ENCODE peak calls at places on chromosomes 13 and 19, in six cellular contexts. R, D, P, M, N and L are unnamed samples.

GRCh38 chr13:39836038-39836437 is 180.6 kb downstream of the COG6 start:
- DNase-seq in R (no peak), D (no peak), P (no peak), M (no peak), N (no peak), L (no peak)

GRCh38 chr19:43725468-43725867 is 9.6 kb downstream of the IRGC start:
- DNase-seq in R (no peak), D (no peak), P (no peak), M (no peak), N (no peak), L (no peak)

GRCh38 chr13:45522571-45522970 is 57.8 kb downstream of the COG3 start:
- DNase-seq in R (no peak), D (no peak), P (no peak), M (no peak), N (no peak), L (no peak)

GRCh38 chr13:29922281-29922821 is 71.9 kb upstream of the UBL3 start:
- DNase-seq in R (no peak), D (no peak), P (no peak), M (no peak), N (no peak), L (no peak)

GRCh38 chr19:29031216-29031615 is 181.7 kb downstream of the UQCRFS1 start:
- DNase-seq in R (no peak), D (no peak), P (no peak), M (no peak), N (no peak), L (no peak)

GRCh38 chr19:33420821-33421220 is 47.3 kb downstream of the CEBPG start:
- DNase-seq in R (no peak), D (no peak), P (no peak), M (no peak), N (no peak), L (no peak)

GRCh38 chr13:54206601-54207000 is 1178.0 kb downstream of the OLFM4 start:
- DNase-seq in R (no peak), D (no peak), P (no peak), M (no peak), N (no peak), L (no peak)

GRCh38 chr13:49836516-49836915 is 44.0 kb upstream of the KPNA3 start:
- DNase-seq in R (no peak), D (peak), P (no peak), M (no peak), N (no peak), L (no peak)

GRCh38 chr19:55546822-55547614 is 1.7 kb upstream of the SBK3 start:
- DNase-seq in R (no peak), D (peak), P (peak), M (peak), N (peak), L (peak)

GRCh38 chr13:46830405-46831005 is 33.5 kb upstream of the ESD start:
- DNase-seq in R (no peak), D (no peak), P (no peak), M (no peak), N (no peak), L (no peak)

GRCh38 chr13:46648166-46648607 is 95.2 kb downstream of the LRCH1 start:
- DNase-seq in R (no peak), D (peak), P (no peak), M (no peak), N (peak), L (no peak)

GRCh38 chr13:112210401-112210800 is 143.5 kb downstream of the SOX1 start:
- DNase-seq in R (no peak), D (no peak), P (no peak), M (no peak), N (no peak), L (peak)

GRCh38 chr19:33676999-33677665 is 55.4 kb downstream of the CHST8 start:
- DNase-seq in R (no peak), D (no peak), P (no peak), M (no peak), N (no peak), L (no peak)

GRCh38 chr19:36773223-36773579 is 594 bp upstream of the ZNF850 start:
- DNase-seq in R (no peak), D (no peak), P (no peak), M (no peak), N (no peak), L (no peak)

GRCh38 chr19:36772341-36773222 is at the start of gene ZNF850:
- DNase-seq in R (peak), D (peak), P (peak), M (peak), N (peak), L (peak)

GRCh38 chr19:36775768-36776167 is 3.2 kb upstream of the ZNF850 start:
- DNase-seq in R (no peak), D (peak), P (no peak), M (no peak), N (no peak), L (no peak)

GRCh38 chr19:36771275-36772231 is 1.1 kb downstream of the ZNF850 start:
- DNase-seq in R (no peak), D (peak), P (peak), M (peak), N (peak), L (peak)
- TF ChIP-seq POLR2A in R (no peak), D (no peak), P (no peak), M (no peak), N (peak), L (no peak)

GRCh38 chr19:48963371-48964204 is 1.5 kb upstream of the FTL start:
- DNase-seq in R (no peak), D (peak), P (peak), M (peak), N (peak), L (peak)
- TF ChIP-seq POLR2A in R (no peak), D (peak), P (peak), M (no peak), N (peak), L (no peak)

DNA sequence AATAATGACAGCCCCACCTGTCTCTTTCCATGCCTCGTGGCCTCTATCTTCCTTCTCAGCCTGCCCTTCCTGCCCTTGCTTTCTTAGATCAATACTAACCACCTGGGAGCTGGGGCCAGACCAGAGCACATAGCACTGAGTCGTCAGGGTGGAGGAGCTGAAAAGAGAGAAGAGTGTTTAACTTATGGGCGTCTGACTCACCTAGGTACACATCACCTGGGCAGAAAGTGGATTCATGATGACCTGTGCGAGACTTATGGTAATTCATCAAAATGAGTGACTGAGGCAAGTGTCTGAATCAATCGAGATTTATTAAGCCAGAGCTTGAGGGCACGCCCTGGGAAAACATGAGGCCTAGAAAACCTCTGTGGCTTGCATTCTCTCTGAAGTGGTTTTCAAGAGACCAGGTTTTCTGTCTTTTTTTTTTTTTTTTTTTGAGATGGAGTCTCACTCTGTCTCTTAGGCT is 19.2 kb downstream of the CEACAM6 start:
- DNase-seq in R (no peak), D (peak), P (no peak), M (no peak), N (no peak), L (no peak)
- TF ChIP-seq POLR2A in R (no peak), D (no peak), P (no peak), M (no peak), N (no peak), L (no peak)

GRCh38 chr19:45304141-45304926 is 18.3 kb downstream of the CKM start:
- DNase-seq in R (no peak), D (no peak), P (no peak), M (no peak), N (no peak), L (no peak)
- TF ChIP-seq POLR2A in R (no peak), D (no peak), P (no peak), M (no peak), N (no peak), L (no peak)

DNA sequence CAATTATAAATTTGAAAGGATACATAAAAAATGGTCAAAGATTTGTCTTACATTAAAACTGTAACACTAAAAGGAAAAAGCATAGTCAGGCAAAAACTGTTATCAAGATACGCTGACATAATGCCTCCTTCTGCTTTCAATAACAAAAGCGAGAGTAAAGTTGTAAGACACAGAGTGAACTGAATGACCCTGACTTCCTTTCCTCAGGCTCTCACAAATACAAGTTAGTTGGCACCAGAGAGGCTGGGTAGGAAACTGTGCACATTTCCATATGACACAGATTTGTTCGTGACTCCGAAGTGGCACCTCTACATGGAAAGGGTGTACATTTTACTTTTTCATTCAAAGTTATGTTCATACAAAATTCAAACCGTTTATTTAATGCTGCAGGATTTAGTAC is 15.4 kb downstream of the FGF14 start:
- DNase-seq in R (no peak), D (no peak), P (no peak), M (no peak), N (no peak), L (no peak)
- TF ChIP-seq POLR2A in R (no peak), D (no peak), P (no peak), M (no peak), N (no peak), L (no peak)

GRCh38 chr19:41753159-41753558 is 2.2 kb upstream of the CEACAM6 start:
- DNase-seq in R (no peak), D (peak), P (no peak), M (peak), N (peak), L (peak)

GRCh38 chr19:41754596-41754995 is 734 bp upstream of the CEACAM6 start:
- DNase-seq in R (no peak), D (no peak), P (no peak), M (no peak), N (no peak), L (no peak)

GRCh38 chr19:41755328-41755913 is at the start of gene CEACAM6:
- DNase-seq in R (no peak), D (no peak), P (no peak), M (peak), N (no peak), L (no peak)

GRCh38 chr19:41758846-41759245 is 3.5 kb downstream of the CEACAM6 start:
- DNase-seq in R (no peak), D (no peak), P (no peak), M (no peak), N (no peak), L (peak)

GRCh38 chr19:41753936-41754529 is 1.3 kb upstream of the CEACAM6 start:
- DNase-seq in R (no peak), D (peak), P (no peak), M (peak), N (peak), L (no peak)
- TF ChIP-seq POLR2A in R (no peak), D (no peak), P (no peak), M (no peak), N (no peak), L (no peak)

GRCh38 chr19:1081301-1082164 is 13.6 kb downstream of the POLR2E start:
- DNase-seq in R (no peak), D (no peak), P (no peak), M (no peak), N (no peak), L (no peak)

GRCh38 chr19:1085053-1085658 is 10.0 kb downstream of the POLR2E start:
- DNase-seq in R (no peak), D (no peak), P (no peak), M (no peak), N (no peak), L (no peak)

GRCh38 chr19:1084024-1084868 is 10.9 kb downstream of the POLR2E start:
- DNase-seq in R (no peak), D (no peak), P (no peak), M (no peak), N (no peak), L (no peak)

GRCh38 chr19:1082165-1082927 is 12.8 kb downstream of the POLR2E start:
- DNase-seq in R (no peak), D (peak), P (no peak), M (peak), N (peak), L (no peak)

GRCh38 chr19:1082928-1083816 is 12.0 kb downstream of the POLR2E start:
- DNase-seq in R (no peak), D (no peak), P (no peak), M (no peak), N (no peak), L (no peak)
- TF ChIP-seq POLR2A in R (no peak), D (no peak), P (no peak), M (no peak), N (no peak), L (no peak)

DNA sequence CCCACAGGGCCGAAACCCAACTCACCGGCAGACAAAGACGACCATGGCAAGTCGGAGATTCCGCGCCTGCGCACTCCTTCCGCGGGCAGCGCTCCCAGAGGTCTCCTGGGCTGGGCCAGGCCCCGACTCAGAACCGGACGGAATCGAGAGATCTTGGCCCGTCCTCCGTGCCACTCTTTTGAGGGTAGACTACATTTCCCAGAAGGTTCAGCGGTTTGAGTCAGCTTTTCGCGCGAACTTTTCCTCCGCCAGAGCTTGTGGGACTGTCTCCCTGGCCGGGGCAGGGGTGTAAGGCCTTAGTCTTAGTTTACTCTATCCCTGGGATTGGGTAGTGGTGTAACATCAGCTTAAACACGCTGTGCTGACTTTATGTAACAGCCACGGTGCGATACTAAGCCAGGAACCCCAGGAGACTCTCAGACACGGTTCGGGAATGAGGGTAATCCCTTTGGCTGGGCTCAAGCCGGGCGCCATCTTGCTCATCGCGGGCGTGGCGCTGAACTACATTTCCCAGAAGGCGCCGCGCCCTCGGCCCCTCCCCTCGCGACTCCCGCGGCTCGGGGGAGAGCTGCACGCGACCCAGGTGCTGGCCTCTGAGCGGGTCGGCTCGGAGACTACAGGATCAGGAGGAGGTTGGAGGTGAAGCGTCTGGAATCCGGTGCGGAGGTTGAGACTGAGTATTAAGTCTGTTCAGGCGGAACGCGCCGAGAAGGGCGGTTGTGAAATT is at the start of gene ZNF260:
- DNase-seq in R (peak), D (peak), P (peak), M (peak), N (peak), L (peak)
- TF ChIP-seq POLR2A in R (peak), D (peak), P (peak), M (no peak), N (peak), L (peak)